ENCODE peak calls at places on chromosomes 4 and X, in seven cellular contexts. One of them, this sample, is unnamed.

GRCh38 chrX:7266261-7266660 is 118.3 kb upstream of the PUDP start:
- DNase-seq in left ventricle myocardium inferior: no peak
- DNase-seq in upper lobe of right lung: no peak
- DNase-seq in endodermal cell: no peak
- DNase-seq in tibial nerve: no peak
- DNase-seq in IMR-90: peak; percentile 34
- DNase-seq in heart left ventricle: no peak
- DNase-seq in this sample: no peak

GRCh38 chrX:48493890-48494364 is 14.9 kb upstream of the PORCN start:
- DNase-seq in left ventricle myocardium inferior: no peak
- DNase-seq in upper lobe of right lung: no peak
- DNase-seq in endodermal cell: peak; percentile 84
- DNase-seq in tibial nerve: no peak
- DNase-seq in IMR-90: peak; percentile 38
- DNase-seq in heart left ventricle: no peak
- DNase-seq in this sample: no peak

GRCh38 chr4:149765630-149766029 is 50.0 kb downstream of the IQCM start:
- DNase-seq in left ventricle myocardium inferior: no peak
- DNase-seq in upper lobe of right lung: no peak
- DNase-seq in endodermal cell: no peak
- DNase-seq in tibial nerve: no peak
- DNase-seq in IMR-90: peak; percentile 83
- DNase-seq in heart left ventricle: no peak
- DNase-seq in this sample: no peak

GRCh38 chr4:15469402-15470148 is at the start of gene CC2D2A:
- DNase-seq in left ventricle myocardium inferior: no peak
- DNase-seq in upper lobe of right lung: no peak
- DNase-seq in endodermal cell: peak; percentile 70
- DNase-seq in tibial nerve: no peak
- DNase-seq in IMR-90: peak; percentile 69
- DNase-seq in heart left ventricle: peak; percentile 22
- DNase-seq in this sample: no peak

GRCh38 chr4:163540977-163541376 is 46.5 kb downstream of the TMA16 start:
- DNase-seq in left ventricle myocardium inferior: no peak
- DNase-seq in upper lobe of right lung: no peak
- DNase-seq in endodermal cell: no peak
- DNase-seq in tibial nerve: no peak
- DNase-seq in IMR-90: peak; percentile 95
- DNase-seq in heart left ventricle: no peak
- DNase-seq in this sample: no peak

GRCh38 chr4:10008208-10009005 is 12.9 kb downstream of the SLC2A9 start:
- DNase-seq in left ventricle myocardium inferior: no peak
- DNase-seq in upper lobe of right lung: no peak
- DNase-seq in endodermal cell: no peak
- DNase-seq in tibial nerve: no peak
- DNase-seq in IMR-90: peak; percentile 45
- DNase-seq in heart left ventricle: no peak
- DNase-seq in this sample: no peak

GRCh38 chr4:100838286-100838685 is 320.5 kb upstream of the EMCN start:
- DNase-seq in left ventricle myocardium inferior: no peak
- DNase-seq in upper lobe of right lung: no peak
- DNase-seq in endodermal cell: no peak
- DNase-seq in tibial nerve: no peak
- DNase-seq in IMR-90: no peak
- DNase-seq in heart left ventricle: no peak
- DNase-seq in this sample: no peak

GRCh38 chr4:165461176-165461835 is 82.5 kb downstream of the CPE start:
- DNase-seq in left ventricle myocardium inferior: no peak
- DNase-seq in upper lobe of right lung: no peak
- DNase-seq in endodermal cell: no peak
- DNase-seq in tibial nerve: peak; percentile 13
- DNase-seq in IMR-90: peak; percentile 75
- DNase-seq in heart left ventricle: peak; percentile 13
- DNase-seq in this sample: no peak

GRCh38 chr4:89363156-89363555 is 55.6 kb upstream of the GPRIN3 start:
- DNase-seq in left ventricle myocardium inferior: no peak
- DNase-seq in upper lobe of right lung: no peak
- DNase-seq in endodermal cell: no peak
- DNase-seq in tibial nerve: no peak
- DNase-seq in IMR-90: no peak
- DNase-seq in heart left ventricle: no peak
- DNase-seq in this sample: no peak

GRCh38 chr4:48813984-48814383 is 16.9 kb upstream of the OCIAD1 start:
- DNase-seq in left ventricle myocardium inferior: no peak
- DNase-seq in upper lobe of right lung: no peak
- DNase-seq in endodermal cell: no peak
- DNase-seq in tibial nerve: no peak
- DNase-seq in IMR-90: no peak
- DNase-seq in heart left ventricle: no peak
- DNase-seq in this sample: no peak

GRCh38 chr4:2291705-2292651 is 30.1 kb upstream of the MXD4 start:
- DNase-seq in left ventricle myocardium inferior: no peak
- DNase-seq in upper lobe of right lung: no peak
- DNase-seq in endodermal cell: peak; percentile 42
- DNase-seq in tibial nerve: no peak
- DNase-seq in IMR-90: no peak
- DNase-seq in heart left ventricle: no peak
- DNase-seq in this sample: no peak

GRCh38 chr4:98639523-98639922 is 18.9 kb downstream of the TSPAN5 start:
- DNase-seq in left ventricle myocardium inferior: no peak
- DNase-seq in upper lobe of right lung: no peak
- DNase-seq in endodermal cell: no peak
- DNase-seq in tibial nerve: no peak
- DNase-seq in IMR-90: peak; percentile 19
- DNase-seq in heart left ventricle: no peak
- DNase-seq in this sample: no peak

GRCh38 chr4:90357117-90357710 is 230.0 kb downstream of the CCSER1 start:
- DNase-seq in left ventricle myocardium inferior: no peak
- DNase-seq in upper lobe of right lung: no peak
- DNase-seq in endodermal cell: no peak
- DNase-seq in tibial nerve: no peak
- DNase-seq in IMR-90: peak; percentile 77
- DNase-seq in heart left ventricle: no peak
- DNase-seq in this sample: no peak

GRCh38 chrX:9897761-9898161 is 69.4 kb upstream of the CLDN34 start:
- DNase-seq in left ventricle myocardium inferior: no peak
- DNase-seq in upper lobe of right lung: no peak
- DNase-seq in endodermal cell: no peak
- DNase-seq in tibial nerve: peak; percentile 9
- DNase-seq in IMR-90: peak; percentile 97
- DNase-seq in heart left ventricle: no peak
- DNase-seq in this sample: no peak

GRCh38 chr4:8856835-8857590 is 14.6 kb downstream of the HMX1 start:
- DNase-seq in left ventricle myocardium inferior: no peak
- DNase-seq in upper lobe of right lung: no peak
- DNase-seq in endodermal cell: peak; percentile 74
- DNase-seq in tibial nerve: no peak
- DNase-seq in IMR-90: no peak
- DNase-seq in heart left ventricle: no peak
- DNase-seq in this sample: no peak

GRCh38 chrX:110383414-110383813 is 24.8 kb downstream of the RTL9 start:
- DNase-seq in left ventricle myocardium inferior: no peak
- DNase-seq in upper lobe of right lung: no peak
- DNase-seq in endodermal cell: no peak
- DNase-seq in tibial nerve: no peak
- DNase-seq in IMR-90: peak; percentile 86
- DNase-seq in heart left ventricle: no peak
- DNase-seq in this sample: no peak

GRCh38 chrX:46587158-46587557 is 13.6 kb downstream of the CHST7 start:
- DNase-seq in left ventricle myocardium inferior: no peak
- DNase-seq in upper lobe of right lung: no peak
- DNase-seq in endodermal cell: no peak
- DNase-seq in tibial nerve: no peak
- DNase-seq in IMR-90: peak; percentile 66
- DNase-seq in heart left ventricle: no peak
- DNase-seq in this sample: no peak

GRCh38 chr4:107708225-107708624 is 11.8 kb downstream of the PAPSS1 start:
- DNase-seq in left ventricle myocardium inferior: no peak
- DNase-seq in upper lobe of right lung: no peak
- DNase-seq in endodermal cell: no peak
- DNase-seq in tibial nerve: no peak
- DNase-seq in IMR-90: no peak
- DNase-seq in heart left ventricle: no peak
- DNase-seq in this sample: no peak

GRCh38 chr4:79575709-79576479 is 167.9 kb upstream of the GK2 start:
- DNase-seq in left ventricle myocardium inferior: no peak
- DNase-seq in upper lobe of right lung: no peak
- DNase-seq in endodermal cell: no peak
- DNase-seq in tibial nerve: no peak
- DNase-seq in IMR-90: no peak
- DNase-seq in heart left ventricle: no peak
- DNase-seq in this sample: no peak

GRCh38 chr4:6308890-6309643 is 39.4 kb downstream of the WFS1 start:
- DNase-seq in left ventricle myocardium inferior: no peak
- DNase-seq in upper lobe of right lung: no peak
- DNase-seq in endodermal cell: peak; percentile 92
- DNase-seq in tibial nerve: no peak
- DNase-seq in IMR-90: no peak
- DNase-seq in heart left ventricle: no peak
- DNase-seq in this sample: no peak

GRCh38 chrX:121179972-121180371 is 132.6 kb downstream of the GLUD2 start:
- DNase-seq in left ventricle myocardium inferior: no peak
- DNase-seq in upper lobe of right lung: no peak
- DNase-seq in endodermal cell: no peak
- DNase-seq in tibial nerve: no peak
- DNase-seq in IMR-90: no peak
- DNase-seq in heart left ventricle: no peak
- DNase-seq in this sample: no peak

GRCh38 chr4:146158036-146158745 is 17.3 kb upstream of the LSM6 start:
- DNase-seq in left ventricle myocardium inferior: no peak
- DNase-seq in upper lobe of right lung: no peak
- DNase-seq in endodermal cell: no peak
- DNase-seq in tibial nerve: no peak
- DNase-seq in IMR-90: no peak
- DNase-seq in heart left ventricle: no peak
- DNase-seq in this sample: no peak

DNA sequence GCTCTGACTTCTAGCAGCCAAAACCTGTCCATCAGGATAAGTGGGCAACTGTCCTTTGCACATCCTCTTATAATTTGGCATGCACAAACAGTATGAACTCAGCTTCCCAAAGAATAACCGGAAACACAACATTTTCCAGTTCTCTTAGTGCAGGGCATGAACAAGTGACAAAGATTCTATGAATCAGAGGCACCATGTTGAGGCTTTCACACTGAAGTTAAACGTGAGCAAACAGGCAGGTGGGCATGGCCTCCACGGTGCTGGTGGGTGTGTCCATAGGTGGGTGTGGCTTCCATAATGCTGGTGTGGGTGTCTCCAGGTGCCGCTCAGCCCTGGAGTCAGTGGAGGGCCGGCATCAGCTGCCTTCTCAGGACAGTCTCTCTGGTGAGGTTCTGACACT is 196.5 kb downstream of the SMIM20 start:
- DNase-seq in left ventricle myocardium inferior: no peak
- DNase-seq in upper lobe of right lung: no peak
- DNase-seq in endodermal cell: no peak
- DNase-seq in tibial nerve: no peak
- DNase-seq in IMR-90: no peak
- DNase-seq in heart left ventricle: no peak
- DNase-seq in this sample: no peak
- H3K27ac ChIP-seq in left ventricle myocardium inferior: no peak overlapping the region
- H3K27ac ChIP-seq in upper lobe of right lung: no peak overlapping the region
- H3K27ac ChIP-seq in endodermal cell: no peak overlapping the region
- H3K27ac ChIP-seq in tibial nerve: no peak overlapping the region
- H3K27ac ChIP-seq in IMR-90: no peak overlapping the region
- H3K27ac ChIP-seq in heart left ventricle: no peak overlapping the region
- H3K27ac ChIP-seq in this sample: no peak overlapping the region

GRCh38 chr4:112881842-112882241 is 167.6 kb upstream of the ANK2 start:
- DNase-seq in left ventricle myocardium inferior: no peak
- DNase-seq in upper lobe of right lung: no peak
- DNase-seq in endodermal cell: peak; percentile 57
- DNase-seq in tibial nerve: no peak
- DNase-seq in IMR-90: no peak
- DNase-seq in heart left ventricle: no peak
- DNase-seq in this sample: peak; percentile 12
- H3K27ac ChIP-seq in left ventricle myocardium inferior: no peak overlapping the region
- H3K27ac ChIP-seq in upper lobe of right lung: no peak overlapping the region
- H3K27ac ChIP-seq in endodermal cell: peak overlapping the region; percentile 41
- H3K27ac ChIP-seq in tibial nerve: no peak overlapping the region
- H3K27ac ChIP-seq in IMR-90: no peak overlapping the region
- H3K27ac ChIP-seq in heart left ventricle: no peak overlapping the region
- H3K27ac ChIP-seq in this sample: peak overlapping the region; percentile 42

DNA sequence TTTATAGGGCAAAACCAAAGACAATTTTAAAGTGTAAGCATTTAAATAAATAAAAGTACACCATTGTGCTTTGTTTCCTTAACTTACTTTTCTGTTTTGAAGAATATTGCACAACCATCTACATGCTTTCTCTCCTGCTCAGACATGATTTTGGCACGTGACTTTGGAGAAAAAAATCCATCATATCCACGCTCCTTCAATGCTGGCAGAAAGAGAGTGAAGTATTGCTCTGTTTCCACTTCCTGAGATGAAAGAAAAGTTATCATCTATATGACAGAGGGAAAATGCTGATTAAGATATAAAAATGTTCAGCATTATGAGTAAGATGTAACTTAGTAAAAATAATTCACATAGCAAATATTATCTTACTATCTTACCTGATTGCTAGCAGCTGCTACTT is 77.1 kb downstream of the CNOT6L start:
- DNase-seq in left ventricle myocardium inferior: no peak
- DNase-seq in upper lobe of right lung: no peak
- DNase-seq in endodermal cell: no peak
- DNase-seq in tibial nerve: no peak
- DNase-seq in IMR-90: peak; percentile 1
- DNase-seq in heart left ventricle: no peak
- DNase-seq in this sample: no peak
- H3K27ac ChIP-seq in left ventricle myocardium inferior: no peak overlapping the region
- H3K27ac ChIP-seq in upper lobe of right lung: no peak overlapping the region
- H3K27ac ChIP-seq in endodermal cell: no peak overlapping the region
- H3K27ac ChIP-seq in tibial nerve: no peak overlapping the region
- H3K27ac ChIP-seq in IMR-90: no peak overlapping the region
- H3K27ac ChIP-seq in heart left ventricle: no peak overlapping the region
- H3K27ac ChIP-seq in this sample: no peak overlapping the region

GRCh38 chr4:114146947-114147618 is 167.6 kb upstream of the ARSJ start:
- DNase-seq in left ventricle myocardium inferior: no peak
- DNase-seq in upper lobe of right lung: no peak
- DNase-seq in endodermal cell: no peak
- DNase-seq in tibial nerve: no peak
- DNase-seq in IMR-90: no peak
- DNase-seq in heart left ventricle: no peak
- DNase-seq in this sample: no peak
- H3K27ac ChIP-seq in left ventricle myocardium inferior: no peak overlapping the region
- H3K27ac ChIP-seq in upper lobe of right lung: no peak overlapping the region
- H3K27ac ChIP-seq in endodermal cell: no peak overlapping the region
- H3K27ac ChIP-seq in tibial nerve: no peak overlapping the region
- H3K27ac ChIP-seq in IMR-90: no peak overlapping the region
- H3K27ac ChIP-seq in heart left ventricle: no peak overlapping the region
- H3K27ac ChIP-seq in this sample: no peak overlapping the region

This sample was measured in caudate nucleus.